ENCODE peak calls at places on chromosome 9, in seven cellular contexts. N is brain microvascular endothelial cell, W is fibroblast of villous mesenchyme, B is dorsolateral prefrontal cortex, G is WERI-Rb-1, P is BE2C, O is heart right ventricle. Z is an unnamed sample.

GRCh38 chr9:138105561-138106505 is 228.3 kb downstream of the CACNA1B start:
- DNase-seq in N (no peak), W (no peak), B (no peak), G (no peak), P (no peak), O (no peak), Z (no peak)

GRCh38 chr9:14924821-14925220 is 14.6 kb upstream of the FREM1 start:
- DNase-seq in N (peak; percentile 25), W (peak; percentile 87), B (no peak), G (no peak), P (no peak), O (no peak), Z (peak; percentile 75)

GRCh38 chr9:2662496-2662895 is 40.9 kb downstream of the VLDLR start:
- DNase-seq in N (no peak), W (peak; percentile 22), B (peak; percentile 57), G (peak; percentile 65), P (peak; percentile 36), O (no peak), Z (peak; percentile 14)

GRCh38 chr9:136648746-136649145 is 14.0 kb upstream of the EGFL7 start:
- DNase-seq in N (no peak), W (no peak), B (no peak), G (no peak), P (peak; percentile 83), O (peak; percentile 88), Z (no peak)

GRCh38 chr9:70013598-70014196 is 30.0 kb upstream of the MAMDC2 start:
- DNase-seq in N (no peak), W (peak; percentile 36), B (no peak), G (no peak), P (no peak), O (peak; percentile 10), Z (peak; percentile 35)

GRCh38 chr9:126704157-126704941 is 90.6 kb downstream of the LMX1B start:
- DNase-seq in N (peak; percentile 63), W (peak; percentile 45), B (peak; percentile 79), G (peak; percentile 62), P (peak; percentile 50), O (no peak), Z (peak; percentile 66)

GRCh38 chr9:112494153-112494552 is 7.5 kb downstream of the KIAA1958 start:
- DNase-seq in N (no peak), W (no peak), B (no peak), G (no peak), P (no peak), O (no peak), Z (no peak)

GRCh38 chr9:2220036-2220435 is 204.9 kb downstream of the SMARCA2 start:
- DNase-seq in N (no peak), W (no peak), B (no peak), G (no peak), P (no peak), O (no peak), Z (no peak)

GRCh38 chr9:10228082-10228481 is 384.7 kb downstream of the PTPRD start:
- DNase-seq in N (no peak), W (no peak), B (no peak), G (no peak), P (no peak), O (no peak), Z (no peak)

GRCh38 chr9:10230512-10230911 is 382.3 kb downstream of the PTPRD start:
- DNase-seq in N (no peak), W (no peak), B (no peak), G (no peak), P (no peak), O (no peak), Z (no peak)

GRCh38 chr9:10238087-10238486 is 374.7 kb downstream of the PTPRD start:
- DNase-seq in N (no peak), W (no peak), B (no peak), G (no peak), P (no peak), O (no peak), Z (peak; percentile 37)

GRCh38 chr9:10226996-10227395 is 385.8 kb downstream of the PTPRD start:
- DNase-seq in N (no peak), W (no peak), B (no peak), G (no peak), P (no peak), O (no peak), Z (no peak)

DNA sequence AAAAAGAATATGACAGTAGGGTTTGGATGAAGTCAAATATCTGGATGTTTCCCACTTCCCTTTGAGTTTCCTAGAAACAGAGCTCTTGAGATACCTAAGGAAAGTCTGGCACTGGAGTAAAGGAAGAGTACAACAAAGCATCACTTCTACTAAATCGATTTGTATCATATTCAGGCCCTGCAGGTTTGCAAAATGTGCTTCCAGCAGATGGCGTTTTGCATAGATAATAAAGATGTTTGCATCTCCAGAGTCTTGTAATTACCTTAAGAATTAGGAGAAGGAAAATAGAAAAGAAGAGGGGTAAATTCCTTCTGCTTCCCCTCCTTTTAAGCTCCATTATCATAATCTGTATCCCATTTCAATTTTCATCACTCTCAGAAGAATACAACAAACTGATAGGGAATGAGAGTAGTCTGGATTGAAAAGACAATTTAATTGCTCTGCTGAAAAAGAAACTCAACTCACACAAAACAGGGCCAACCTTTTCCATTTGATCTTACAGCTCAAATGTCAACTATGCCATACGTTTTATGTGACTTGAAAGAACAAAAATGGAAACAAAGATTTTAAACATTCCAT is 380.4 kb downstream of the PTPRD start:
- DNase-seq in N (peak; percentile 34), W (peak; percentile 13), B (peak; percentile 58), G (no peak), P (no peak), O (no peak), Z (peak; percentile 62)
- TF ChIP-seq CTCF in N (peak; percentile 60), W (peak; percentile 27), B (peak; percentile 45), G (no peak), P (no peak), O (no peak), Z (peak; percentile 67)

GRCh38 chr9:129497837-129498450 is 123.0 kb downstream of the C9orf50 start:
- DNase-seq in N (no peak), W (no peak), B (no peak), G (no peak), P (no peak), O (no peak), Z (no peak)

GRCh38 chr9:129498451-129499376 is 122.2 kb downstream of the C9orf50 start:
- DNase-seq in N (no peak), W (no peak), B (no peak), G (no peak), P (no peak), O (no peak), Z (no peak)

GRCh38 chr9:129495422-129496186 is 125.3 kb downstream of the C9orf50 start:
- DNase-seq in N (peak; percentile 88), W (peak; percentile 91), B (peak; percentile 97), G (peak; percentile 98), P (peak; percentile 97), O (peak; percentile 96), Z (peak; percentile 96)

GRCh38 chr9:129496187-129497063 is 124.5 kb downstream of the C9orf50 start:
- DNase-seq in N (peak; percentile 96), W (peak; percentile 96), B (peak; percentile 98), G (peak; percentile 99), P (peak; percentile 98), O (peak; percentile 97), Z (peak; percentile 98)

DNA sequence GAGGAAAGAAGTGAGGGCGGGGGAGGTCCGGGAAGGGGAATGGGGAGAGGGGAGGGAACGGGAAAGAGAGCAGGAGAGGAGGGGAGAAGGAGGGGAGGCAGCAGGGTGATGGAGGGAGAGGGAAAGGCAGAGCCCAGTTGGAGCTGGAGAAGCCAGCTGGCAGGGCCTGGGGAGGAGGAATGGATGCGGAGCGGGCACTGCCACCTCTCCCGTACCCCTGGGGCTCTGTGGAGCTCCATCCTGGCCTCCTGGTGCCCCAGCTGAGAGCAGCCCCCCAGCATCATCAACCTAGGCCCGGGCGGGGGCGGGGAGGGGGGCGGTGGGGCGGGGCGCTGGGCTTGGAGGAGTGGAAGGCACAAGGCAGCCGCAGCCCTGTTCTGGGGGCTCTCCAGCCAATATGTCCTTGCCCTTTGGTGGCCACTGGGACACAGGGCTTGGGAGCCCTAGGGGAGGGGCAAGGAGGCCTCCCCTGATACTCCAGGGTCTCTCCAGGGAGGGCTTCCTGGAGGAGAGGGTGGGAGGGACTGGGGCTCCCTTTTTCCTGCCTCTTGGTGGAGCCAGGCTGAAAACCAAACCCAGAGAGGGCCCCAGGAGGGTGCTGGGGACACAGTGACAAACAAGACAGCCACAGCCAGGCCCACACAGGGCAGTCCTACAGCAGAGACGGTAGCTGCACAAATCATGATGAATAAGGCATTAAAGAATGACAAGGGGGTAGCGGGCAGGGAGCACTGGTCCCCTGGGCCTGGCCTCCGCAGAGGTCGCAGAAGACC is 123.7 kb downstream of the C9orf50 start:
- DNase-seq in N (no peak), W (no peak), B (no peak), G (peak; percentile 40), P (peak; percentile 81), O (peak; percentile 36), Z (no peak)
- H3K4me3 ChIP-seq in N (peak overlapping the region; percentile 60), W (peak overlapping the region; percentile 70), B (peak overlapping the region; percentile 62), G (peak overlapping the region; percentile 60), P (peak overlapping the region; percentile 65), O (peak overlapping the region; percentile 50), Z (peak overlapping the region; percentile 58)

GRCh38 chr9:99326917-99327189 is 104.8 kb downstream of the SEC61B start:
- DNase-seq in N (no peak), W (no peak), B (no peak), G (no peak), P (no peak), O (no peak), Z (no peak)

GRCh38 chr9:99327667-99328066 is 105.6 kb downstream of the SEC61B start:
- DNase-seq in N (no peak), W (no peak), B (no peak), G (no peak), P (no peak), O (no peak), Z (no peak)

GRCh38 chr9:99322299-99322698 is 100.2 kb downstream of the SEC61B start:
- DNase-seq in N (no peak), W (no peak), B (no peak), G (no peak), P (no peak), O (no peak), Z (no peak)

DNA sequence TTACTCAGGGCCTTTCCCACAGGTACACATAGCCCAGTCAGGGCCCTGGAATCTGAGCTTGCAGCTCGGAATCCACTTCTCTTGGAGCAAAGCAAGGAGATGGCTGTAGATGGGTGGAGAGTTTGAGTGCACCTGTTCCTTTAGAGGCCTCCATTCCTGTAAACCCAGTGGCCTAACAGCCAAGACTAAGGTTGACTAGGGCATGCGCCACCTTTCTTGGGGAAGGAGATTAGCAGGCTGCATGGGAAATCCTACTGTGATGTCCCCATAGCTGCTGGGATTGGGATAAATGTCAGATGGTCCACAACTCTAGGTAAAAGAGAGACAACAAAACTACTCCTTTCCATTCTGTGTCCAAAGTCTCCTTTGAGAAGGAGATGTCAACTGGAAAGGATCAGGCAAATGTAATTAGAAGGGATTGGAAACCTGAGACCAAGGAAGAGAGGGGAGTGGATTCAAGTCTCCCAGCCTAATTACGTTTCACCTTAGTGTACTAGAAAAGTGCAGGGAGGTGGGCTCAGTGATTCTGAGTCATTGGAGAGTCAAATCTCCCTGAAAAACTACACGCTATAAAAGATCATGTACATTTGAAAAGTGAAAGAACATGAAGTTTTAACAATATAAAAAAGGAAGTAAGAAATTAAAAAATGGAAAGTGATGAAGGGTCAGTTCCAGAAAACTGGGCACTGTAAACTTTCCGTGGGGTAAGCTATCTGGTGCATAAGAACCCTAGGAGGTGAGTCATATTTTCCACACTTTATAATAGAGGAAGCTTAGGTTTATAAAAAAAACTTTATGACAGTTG is 104.2 kb downstream of the SEC61B start:
- DNase-seq in N (no peak), W (no peak), B (no peak), G (peak; percentile 19), P (no peak), O (no peak), Z (peak; percentile 17)
- TF ChIP-seq CTCF in N (no peak), W (peak; percentile 3), B (no peak), G (peak; percentile 41), P (no peak), O (no peak), Z (peak; percentile 1)

GRCh38 chr9:36987891-36988290 is 46.2 kb downstream of the PAX5 start:
- DNase-seq in N (no peak), W (no peak), B (no peak), G (no peak), P (no peak), O (no peak), Z (no peak)

GRCh38 chr9:36985061-36985768 is 48.9 kb downstream of the PAX5 start:
- DNase-seq in N (no peak), W (no peak), B (no peak), G (no peak), P (no peak), O (no peak), Z (no peak)

GRCh38 chr9:36986548-36987408 is 47.3 kb downstream of the PAX5 start:
- DNase-seq in N (no peak), W (no peak), B (no peak), G (no peak), P (no peak), O (no peak), Z (no peak)

GRCh38 chr9:36987409-36987808 is 46.7 kb downstream of the PAX5 start:
- DNase-seq in N (no peak), W (no peak), B (no peak), G (no peak), P (no peak), O (no peak), Z (no peak)

DNA sequence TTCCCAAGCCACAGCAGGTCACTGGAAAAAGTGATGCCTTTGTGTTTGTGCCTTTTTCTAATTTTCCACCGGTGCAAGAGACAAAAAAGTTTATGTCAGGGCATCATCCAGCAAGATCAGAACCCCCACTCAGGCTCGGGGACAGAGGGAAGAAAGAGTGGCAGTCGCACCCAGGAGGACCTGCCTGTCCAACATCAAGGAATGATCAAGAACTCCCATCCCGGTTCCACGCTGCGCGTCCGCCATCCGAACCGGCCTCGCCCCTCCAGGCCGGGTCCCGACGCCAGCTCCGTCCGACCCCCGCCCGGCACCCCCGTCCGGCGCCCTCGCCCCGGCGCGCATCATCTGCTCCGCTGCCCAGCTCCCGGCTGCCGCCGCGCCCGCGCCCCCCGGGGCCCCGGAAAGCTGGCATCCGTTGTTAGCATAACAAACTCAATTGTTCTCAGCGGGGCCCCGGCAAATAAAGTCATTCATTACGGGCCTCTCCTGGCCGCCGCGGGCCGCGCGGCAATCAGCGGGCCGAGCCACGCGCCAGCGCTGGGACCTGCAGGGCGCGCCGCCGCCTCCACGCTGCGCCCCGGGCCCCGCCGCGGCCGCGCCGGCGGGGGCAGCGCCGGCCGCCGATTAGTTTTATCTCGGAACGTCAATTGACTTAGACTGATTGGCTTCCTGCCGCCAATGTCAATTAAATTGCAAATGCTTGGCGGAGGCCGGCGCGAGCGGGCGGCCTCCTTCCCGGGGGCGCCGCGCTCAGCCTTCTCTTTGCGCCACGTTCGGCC is 48.1 kb downstream of the PAX5 start:
- DNase-seq in N (no peak), W (no peak), B (no peak), G (no peak), P (no peak), O (no peak), Z (no peak)
- H3K4me3 ChIP-seq in N (no peak overlapping the region), W (no peak overlapping the region), B (no peak overlapping the region), G (no peak overlapping the region), P (no peak overlapping the region), O (no peak overlapping the region), Z (no peak overlapping the region)